ENCODE peak calls at places on chromosome 9, in nine cellular contexts. One of them, this sample, is unnamed.

GRCh38 chr9:88747768-88748167 is 212.8 kb downstream of the NXNL2 start:
- DNase-seq in activated CD8-positive, alpha-beta T cell treated with anti-CD3 and anti-CD28 coated beads for 36 hours: no peak
- DNase-seq in NCI-H1092: no peak
- DNase-seq in GM12892: no peak
- DNase-seq in aorta: no peak
- DNase-seq in H54: peak; percentile 81
- DNase-seq in body of pancreas: no peak
- DNase-seq in MM.1S: no peak
- DNase-seq in posterior cingulate gyrus: no peak
- DNase-seq in this sample: no peak

GRCh38 chr9:98057095-98057799 is 715 bp downstream of the NANS start:
- DNase-seq in H54: no peak
- DNase-seq in body of pancreas: no peak
- DNase-seq in MM.1S: peak; percentile 56
- DNase-seq in activated CD8-positive, alpha-beta T cell treated with anti-CD3 and anti-CD28 coated beads for 36 hours: peak; percentile 66
- DNase-seq in NCI-H1092: no peak
- DNase-seq in posterior cingulate gyrus: no peak
- DNase-seq in GM12892: no peak
- DNase-seq in aorta: no peak
- DNase-seq in this sample: no peak

GRCh38 chr9:136542246-136543041 is 3.4 kb downstream of the NOTCH1 start:
- DNase-seq in NCI-H1092: no peak
- DNase-seq in activated CD8-positive, alpha-beta T cell treated with anti-CD3 and anti-CD28 coated beads for 36 hours: no peak
- DNase-seq in aorta: no peak
- DNase-seq in body of pancreas: no peak
- DNase-seq in GM12892: no peak
- DNase-seq in posterior cingulate gyrus: peak; percentile 54
- DNase-seq in MM.1S: no peak
- DNase-seq in H54: no peak
- DNase-seq in this sample: no peak

GRCh38 chr9:96020822-96021615 is 145.5 kb downstream of the ERCC6L2 start:
- DNase-seq in NCI-H1092: no peak
- DNase-seq in GM12892: peak; percentile 49
- DNase-seq in posterior cingulate gyrus: no peak
- DNase-seq in H54: no peak
- DNase-seq in body of pancreas: no peak
- DNase-seq in aorta: peak; percentile 84
- DNase-seq in activated CD8-positive, alpha-beta T cell treated with anti-CD3 and anti-CD28 coated beads for 36 hours: peak; percentile 67
- DNase-seq in MM.1S: no peak
- DNase-seq in this sample: no peak

GRCh38 chr9:134968011-134968822 is 50.5 kb upstream of the FCN1 start:
- DNase-seq in body of pancreas: no peak
- DNase-seq in MM.1S: no peak
- DNase-seq in NCI-H1092: no peak
- DNase-seq in aorta: no peak
- DNase-seq in GM12892: no peak
- DNase-seq in H54: no peak
- DNase-seq in posterior cingulate gyrus: no peak
- DNase-seq in activated CD8-positive, alpha-beta T cell treated with anti-CD3 and anti-CD28 coated beads for 36 hours: no peak
- DNase-seq in this sample: no peak

GRCh38 chr9:134814598-134815215 is 65.9 kb upstream of the FCN2 start:
- DNase-seq in NCI-H1092: no peak
- DNase-seq in GM12892: no peak
- DNase-seq in body of pancreas: no peak
- DNase-seq in aorta: no peak
- DNase-seq in posterior cingulate gyrus: no peak
- DNase-seq in H54: peak; percentile 82
- DNase-seq in activated CD8-positive, alpha-beta T cell treated with anti-CD3 and anti-CD28 coated beads for 36 hours: no peak
- DNase-seq in MM.1S: no peak
- DNase-seq in this sample: no peak

GRCh38 chr9:131394464-131395026 is 659 bp downstream of the PRRC2B start:
- DNase-seq in H54: no peak
- DNase-seq in NCI-H1092: peak; percentile 22
- DNase-seq in posterior cingulate gyrus: no peak
- DNase-seq in body of pancreas: peak; percentile 47
- DNase-seq in GM12892: peak; percentile 46
- DNase-seq in activated CD8-positive, alpha-beta T cell treated with anti-CD3 and anti-CD28 coated beads for 36 hours: peak; percentile 62
- DNase-seq in aorta: peak; percentile 89
- DNase-seq in MM.1S: peak; percentile 54
- DNase-seq in this sample: peak; percentile 48

GRCh38 chr9:70283848-70284247 is 25.1 kb downstream of the SMC5 start:
- DNase-seq in activated CD8-positive, alpha-beta T cell treated with anti-CD3 and anti-CD28 coated beads for 36 hours: no peak
- DNase-seq in H54: no peak
- DNase-seq in NCI-H1092: no peak
- DNase-seq in aorta: no peak
- DNase-seq in posterior cingulate gyrus: no peak
- DNase-seq in body of pancreas: no peak
- DNase-seq in GM12892: no peak
- DNase-seq in MM.1S: no peak
- DNase-seq in this sample: no peak

GRCh38 chr9:134175808-134176598 is 11.6 kb upstream of the RNU6ATAC start:
- DNase-seq in body of pancreas: no peak
- DNase-seq in activated CD8-positive, alpha-beta T cell treated with anti-CD3 and anti-CD28 coated beads for 36 hours: no peak
- DNase-seq in H54: no peak
- DNase-seq in MM.1S: no peak
- DNase-seq in aorta: peak; percentile 62
- DNase-seq in NCI-H1092: no peak
- DNase-seq in GM12892: no peak
- DNase-seq in posterior cingulate gyrus: no peak
- DNase-seq in this sample: no peak

GRCh38 chr9:77899679-77900354 is 131.8 kb downstream of the GNAQ start:
- DNase-seq in activated CD8-positive, alpha-beta T cell treated with anti-CD3 and anti-CD28 coated beads for 36 hours: no peak
- DNase-seq in MM.1S: no peak
- DNase-seq in H54: peak; percentile 54
- DNase-seq in GM12892: no peak
- DNase-seq in body of pancreas: no peak
- DNase-seq in aorta: no peak
- DNase-seq in NCI-H1092: no peak
- DNase-seq in posterior cingulate gyrus: no peak
- DNase-seq in this sample: no peak

GRCh38 chr9:79623799-79624721 is 52.3 kb downstream of the TLE4 start:
- DNase-seq in H54: no peak
- DNase-seq in NCI-H1092: no peak
- DNase-seq in activated CD8-positive, alpha-beta T cell treated with anti-CD3 and anti-CD28 coated beads for 36 hours: peak; percentile 78
- DNase-seq in body of pancreas: no peak
- DNase-seq in MM.1S: no peak
- DNase-seq in posterior cingulate gyrus: no peak
- DNase-seq in GM12892: no peak
- DNase-seq in aorta: no peak
- DNase-seq in this sample: no peak

GRCh38 chr9:99948896-99949295 is 42.4 kb downstream of the STX17 start:
- DNase-seq in NCI-H1092: peak; percentile 7
- DNase-seq in activated CD8-positive, alpha-beta T cell treated with anti-CD3 and anti-CD28 coated beads for 36 hours: no peak
- DNase-seq in MM.1S: no peak
- DNase-seq in aorta: no peak
- DNase-seq in body of pancreas: peak; percentile 21
- DNase-seq in posterior cingulate gyrus: no peak
- DNase-seq in H54: no peak
- DNase-seq in GM12892: no peak
- DNase-seq in this sample: no peak

GRCh38 chr9:73743826-73744225 is 592.2 kb downstream of the ANXA1 start:
- DNase-seq in NCI-H1092: no peak
- DNase-seq in activated CD8-positive, alpha-beta T cell treated with anti-CD3 and anti-CD28 coated beads for 36 hours: no peak
- DNase-seq in posterior cingulate gyrus: no peak
- DNase-seq in body of pancreas: no peak
- DNase-seq in GM12892: no peak
- DNase-seq in aorta: no peak
- DNase-seq in H54: no peak
- DNase-seq in MM.1S: no peak
- DNase-seq in this sample: no peak

GRCh38 chr9:69085523-69086283 is 50.2 kb downstream of the FXN start:
- DNase-seq in GM12892: no peak
- DNase-seq in posterior cingulate gyrus: no peak
- DNase-seq in aorta: no peak
- DNase-seq in activated CD8-positive, alpha-beta T cell treated with anti-CD3 and anti-CD28 coated beads for 36 hours: no peak
- DNase-seq in body of pancreas: no peak
- DNase-seq in H54: no peak
- DNase-seq in NCI-H1092: no peak
- DNase-seq in MM.1S: no peak
- DNase-seq in this sample: no peak

GRCh38 chr9:100714372-100715099 is 136.7 kb downstream of the CAVIN4 start:
- DNase-seq in H54: peak; percentile 75
- DNase-seq in MM.1S: peak; percentile 53
- DNase-seq in aorta: no peak
- DNase-seq in NCI-H1092: peak; percentile 56
- DNase-seq in GM12892: peak; percentile 32
- DNase-seq in activated CD8-positive, alpha-beta T cell treated with anti-CD3 and anti-CD28 coated beads for 36 hours: peak; percentile 64
- DNase-seq in posterior cingulate gyrus: peak; percentile 60
- DNase-seq in body of pancreas: peak; percentile 69
- DNase-seq in this sample: peak; percentile 30

GRCh38 chr9:89313842-89314241 is 2.8 kb downstream of the CKS2 start:
- DNase-seq in activated CD8-positive, alpha-beta T cell treated with anti-CD3 and anti-CD28 coated beads for 36 hours: no peak
- DNase-seq in NCI-H1092: no peak
- DNase-seq in posterior cingulate gyrus: no peak
- DNase-seq in aorta: no peak
- DNase-seq in GM12892: no peak
- DNase-seq in body of pancreas: no peak
- DNase-seq in MM.1S: no peak
- DNase-seq in H54: no peak
- DNase-seq in this sample: no peak

GRCh38 chr9:87834357-87834756 is 48.3 kb upstream of the SPATA31E1 start:
- DNase-seq in aorta: no peak
- DNase-seq in NCI-H1092: peak; percentile 6
- DNase-seq in body of pancreas: no peak
- DNase-seq in activated CD8-positive, alpha-beta T cell treated with anti-CD3 and anti-CD28 coated beads for 36 hours: peak; percentile 8
- DNase-seq in posterior cingulate gyrus: no peak
- DNase-seq in H54: no peak
- DNase-seq in MM.1S: no peak
- DNase-seq in GM12892: no peak
- DNase-seq in this sample: no peak

GRCh38 chr9:95611354-95611753 is 94.6 kb upstream of the PTCH1 start:
- DNase-seq in NCI-H1092: no peak
- DNase-seq in aorta: no peak
- DNase-seq in posterior cingulate gyrus: no peak
- DNase-seq in GM12892: no peak
- DNase-seq in MM.1S: no peak
- DNase-seq in body of pancreas: no peak
- DNase-seq in activated CD8-positive, alpha-beta T cell treated with anti-CD3 and anti-CD28 coated beads for 36 hours: no peak
- DNase-seq in H54: no peak
- DNase-seq in this sample: no peak

GRCh38 chr9:135614821-135615665 is 24.3 kb downstream of the GLT6D1 start:
- DNase-seq in GM12892: no peak
- DNase-seq in body of pancreas: no peak
- DNase-seq in H54: no peak
- DNase-seq in aorta: no peak
- DNase-seq in NCI-H1092: no peak
- DNase-seq in posterior cingulate gyrus: no peak
- DNase-seq in MM.1S: no peak
- DNase-seq in activated CD8-positive, alpha-beta T cell treated with anti-CD3 and anti-CD28 coated beads for 36 hours: no peak
- DNase-seq in this sample: no peak

GRCh38 chr9:80932181-80932580 is 757.2 kb downstream of the TLE1 start:
- DNase-seq in NCI-H1092: no peak
- DNase-seq in aorta: no peak
- DNase-seq in H54: no peak
- DNase-seq in posterior cingulate gyrus: no peak
- DNase-seq in GM12892: no peak
- DNase-seq in MM.1S: no peak
- DNase-seq in activated CD8-positive, alpha-beta T cell treated with anti-CD3 and anti-CD28 coated beads for 36 hours: no peak
- DNase-seq in body of pancreas: no peak
- DNase-seq in this sample: no peak

GRCh38 chr9:105633373-105633772 is 28.9 kb upstream of the TAL2 start:
- DNase-seq in posterior cingulate gyrus: no peak
- DNase-seq in MM.1S: no peak
- DNase-seq in H54: no peak
- DNase-seq in GM12892: no peak
- DNase-seq in body of pancreas: no peak
- DNase-seq in aorta: no peak
- DNase-seq in NCI-H1092: no peak
- DNase-seq in activated CD8-positive, alpha-beta T cell treated with anti-CD3 and anti-CD28 coated beads for 36 hours: no peak
- DNase-seq in this sample: no peak

GRCh38 chr9:82540175-82540574 is 522.8 kb downstream of the RASEF start:
- DNase-seq in NCI-H1092: no peak
- DNase-seq in H54: no peak
- DNase-seq in MM.1S: no peak
- DNase-seq in posterior cingulate gyrus: no peak
- DNase-seq in body of pancreas: peak; percentile 14
- DNase-seq in activated CD8-positive, alpha-beta T cell treated with anti-CD3 and anti-CD28 coated beads for 36 hours: no peak
- DNase-seq in GM12892: no peak
- DNase-seq in aorta: no peak
- DNase-seq in this sample: no peak

GRCh38 chr9:136309806-136310220 is 5.9 kb upstream of the CCDC187 start:
- DNase-seq in posterior cingulate gyrus: no peak
- DNase-seq in GM12892: no peak
- DNase-seq in H54: no peak
- DNase-seq in activated CD8-positive, alpha-beta T cell treated with anti-CD3 and anti-CD28 coated beads for 36 hours: no peak
- DNase-seq in body of pancreas: no peak
- DNase-seq in aorta: no peak
- DNase-seq in NCI-H1092: no peak
- DNase-seq in MM.1S: no peak
- DNase-seq in this sample: no peak

GRCh38 chr9:111868475-111868874 is 28.1 kb upstream of the UGCG start:
- DNase-seq in GM12892: no peak
- DNase-seq in activated CD8-positive, alpha-beta T cell treated with anti-CD3 and anti-CD28 coated beads for 36 hours: no peak
- DNase-seq in posterior cingulate gyrus: no peak
- DNase-seq in MM.1S: no peak
- DNase-seq in NCI-H1092: no peak
- DNase-seq in aorta: no peak
- DNase-seq in H54: no peak
- DNase-seq in body of pancreas: no peak
- DNase-seq in this sample: no peak

GRCh38 chr9:136492978-136493522 is 10.2 kb upstream of the SEC16A start:
- DNase-seq in body of pancreas: no peak
- DNase-seq in MM.1S: no peak
- DNase-seq in H54: no peak
- DNase-seq in NCI-H1092: no peak
- DNase-seq in GM12892: no peak
- DNase-seq in posterior cingulate gyrus: no peak
- DNase-seq in activated CD8-positive, alpha-beta T cell treated with anti-CD3 and anti-CD28 coated beads for 36 hours: no peak
- DNase-seq in aorta: no peak
- DNase-seq in this sample: no peak

GRCh38 chr9:107269681-107270080 is 13.4 kb upstream of the RAD23B start:
- DNase-seq in posterior cingulate gyrus: no peak
- DNase-seq in H54: no peak
- DNase-seq in activated CD8-positive, alpha-beta T cell treated with anti-CD3 and anti-CD28 coated beads for 36 hours: no peak
- DNase-seq in aorta: no peak
- DNase-seq in GM12892: no peak
- DNase-seq in NCI-H1092: no peak
- DNase-seq in MM.1S: no peak
- DNase-seq in body of pancreas: no peak
- DNase-seq in this sample: no peak

This sample was measured in activated T-cell treated with anti-CD3 and anti-CD28 coated beads for 48 hours.